ENCODE peak calls at places on chromosomes 2 and 18, in four cellular contexts. One of them, this sample, is unnamed.

GRCh38 chr2:200742426-200742825 is 69.3 kb upstream of the BZW1 start:
- DNase-seq in hypothalamus: no peak
- DNase-seq in cerebellum: peak; percentile 68
- DNase-seq in stimulated activated CD4-positive, alpha-beta T cell treated with anti-CD3 and anti-CD28 coated beads, Interleukin-4, amount 100 ng/mL, for 4 hours: no peak
- DNase-seq in this sample: peak; percentile 87

GRCh38 chr2:134142903-134143302 is 111.0 kb upstream of the MGAT5 start:
- DNase-seq in stimulated activated CD4-positive, alpha-beta T cell treated with anti-CD3 and anti-CD28 coated beads, Interleukin-4, amount 100 ng/mL, for 4 hours: no peak
- DNase-seq in hypothalamus: no peak
- DNase-seq in cerebellum: no peak
- DNase-seq in this sample: no peak

GRCh38 chr2:151354807-151355206 is 2.6 kb upstream of the TNFAIP6 start:
- DNase-seq in hypothalamus: no peak
- DNase-seq in stimulated activated CD4-positive, alpha-beta T cell treated with anti-CD3 and anti-CD28 coated beads, Interleukin-4, amount 100 ng/mL, for 4 hours: no peak
- DNase-seq in cerebellum: no peak
- DNase-seq in this sample: no peak

GRCh38 chr2:144324446-144325045 is 195.4 kb downstream of the ZEB2 start:
- DNase-seq in stimulated activated CD4-positive, alpha-beta T cell treated with anti-CD3 and anti-CD28 coated beads, Interleukin-4, amount 100 ng/mL, for 4 hours: peak; percentile 10
- DNase-seq in hypothalamus: no peak
- DNase-seq in cerebellum: no peak
- DNase-seq in this sample: no peak

GRCh38 chr2:64804651-64805050 is 150.9 kb upstream of the SERTAD2 start:
- DNase-seq in hypothalamus: no peak
- DNase-seq in stimulated activated CD4-positive, alpha-beta T cell treated with anti-CD3 and anti-CD28 coated beads, Interleukin-4, amount 100 ng/mL, for 4 hours: no peak
- DNase-seq in cerebellum: no peak
- DNase-seq in this sample: peak; percentile 30

GRCh38 chr2:193847991-193848390 is 1653.3 kb upstream of the TMEFF2 start:
- DNase-seq in stimulated activated CD4-positive, alpha-beta T cell treated with anti-CD3 and anti-CD28 coated beads, Interleukin-4, amount 100 ng/mL, for 4 hours: no peak
- DNase-seq in cerebellum: no peak
- DNase-seq in hypothalamus: no peak
- DNase-seq in this sample: no peak

GRCh38 chr2:188845692-188846091 is 128.5 kb upstream of the COL3A1 start:
- DNase-seq in cerebellum: no peak
- DNase-seq in hypothalamus: no peak
- DNase-seq in stimulated activated CD4-positive, alpha-beta T cell treated with anti-CD3 and anti-CD28 coated beads, Interleukin-4, amount 100 ng/mL, for 4 hours: no peak
- DNase-seq in this sample: no peak

GRCh38 chr2:66446178-66446860 is 11.4 kb downstream of the MEIS1 start:
- DNase-seq in stimulated activated CD4-positive, alpha-beta T cell treated with anti-CD3 and anti-CD28 coated beads, Interleukin-4, amount 100 ng/mL, for 4 hours: no peak
- DNase-seq in cerebellum: no peak
- DNase-seq in hypothalamus: no peak
- DNase-seq in this sample: no peak

GRCh38 chr2:38394903-38395341 is 17.8 kb upstream of the ATL2 start:
- DNase-seq in stimulated activated CD4-positive, alpha-beta T cell treated with anti-CD3 and anti-CD28 coated beads, Interleukin-4, amount 100 ng/mL, for 4 hours: no peak
- DNase-seq in hypothalamus: no peak
- DNase-seq in cerebellum: no peak
- DNase-seq in this sample: no peak

GRCh38 chr2:113162173-113162572 is 11.6 kb upstream of the PSD4 start:
- DNase-seq in hypothalamus: no peak
- DNase-seq in stimulated activated CD4-positive, alpha-beta T cell treated with anti-CD3 and anti-CD28 coated beads, Interleukin-4, amount 100 ng/mL, for 4 hours: no peak
- DNase-seq in cerebellum: no peak
- DNase-seq in this sample: no peak

GRCh38 chr2:239716536-239717318 is 308.4 kb downstream of the NDUFA10 start:
- DNase-seq in cerebellum: no peak
- DNase-seq in stimulated activated CD4-positive, alpha-beta T cell treated with anti-CD3 and anti-CD28 coated beads, Interleukin-4, amount 100 ng/mL, for 4 hours: no peak
- DNase-seq in hypothalamus: peak; percentile 70
- DNase-seq in this sample: peak; percentile 83

GRCh38 chr18:58315739-58316215 is 271.8 kb downstream of the NEDD4L start:
- DNase-seq in stimulated activated CD4-positive, alpha-beta T cell treated with anti-CD3 and anti-CD28 coated beads, Interleukin-4, amount 100 ng/mL, for 4 hours: no peak
- DNase-seq in hypothalamus: no peak
- DNase-seq in cerebellum: no peak
- DNase-seq in this sample: no peak

GRCh38 chr2:121613152-121613551 is 36.1 kb downstream of the CLASP1 start:
- DNase-seq in hypothalamus: no peak
- DNase-seq in stimulated activated CD4-positive, alpha-beta T cell treated with anti-CD3 and anti-CD28 coated beads, Interleukin-4, amount 100 ng/mL, for 4 hours: no peak
- DNase-seq in cerebellum: no peak
- DNase-seq in this sample: no peak

GRCh38 chr2:178268435-178268834 is 74.1 kb downstream of the OSBPL6 start:
- DNase-seq in cerebellum: no peak
- DNase-seq in stimulated activated CD4-positive, alpha-beta T cell treated with anti-CD3 and anti-CD28 coated beads, Interleukin-4, amount 100 ng/mL, for 4 hours: no peak
- DNase-seq in hypothalamus: no peak
- DNase-seq in this sample: no peak

GRCh38 chr2:23077599-23077998 is 307.4 kb upstream of the KLHL29 start:
- DNase-seq in cerebellum: no peak
- DNase-seq in hypothalamus: no peak
- DNase-seq in stimulated activated CD4-positive, alpha-beta T cell treated with anti-CD3 and anti-CD28 coated beads, Interleukin-4, amount 100 ng/mL, for 4 hours: no peak
- DNase-seq in this sample: no peak

GRCh38 chr18:35215026-35215425 is 25.8 kb upstream of the ZNF397 start:
- DNase-seq in cerebellum: no peak
- DNase-seq in stimulated activated CD4-positive, alpha-beta T cell treated with anti-CD3 and anti-CD28 coated beads, Interleukin-4, amount 100 ng/mL, for 4 hours: no peak
- DNase-seq in hypothalamus: no peak
- DNase-seq in this sample: no peak

GRCh38 chr2:120321721-120322284 is 24.1 kb upstream of the INHBB start:
- DNase-seq in stimulated activated CD4-positive, alpha-beta T cell treated with anti-CD3 and anti-CD28 coated beads, Interleukin-4, amount 100 ng/mL, for 4 hours: no peak
- DNase-seq in cerebellum: no peak
- DNase-seq in hypothalamus: no peak
- DNase-seq in this sample: peak; percentile 83

GRCh38 chr2:176321916-176322315 is 52.7 kb downstream of the MTX2 start:
- DNase-seq in cerebellum: no peak
- DNase-seq in stimulated activated CD4-positive, alpha-beta T cell treated with anti-CD3 and anti-CD28 coated beads, Interleukin-4, amount 100 ng/mL, for 4 hours: no peak
- DNase-seq in hypothalamus: no peak
- DNase-seq in this sample: no peak

GRCh38 chr2:63699549-63699839 is 110.7 kb downstream of the MDH1 start:
- DNase-seq in hypothalamus: no peak
- DNase-seq in cerebellum: no peak
- DNase-seq in stimulated activated CD4-positive, alpha-beta T cell treated with anti-CD3 and anti-CD28 coated beads, Interleukin-4, amount 100 ng/mL, for 4 hours: no peak
- DNase-seq in this sample: peak; percentile 83

GRCh38 chr2:20447437-20448245 is 767 bp downstream of the RHOB start:
- DNase-seq in hypothalamus: peak; percentile 60
- DNase-seq in stimulated activated CD4-positive, alpha-beta T cell treated with anti-CD3 and anti-CD28 coated beads, Interleukin-4, amount 100 ng/mL, for 4 hours: no peak
- DNase-seq in cerebellum: peak; percentile 76
- DNase-seq in this sample: peak; percentile 82

GRCh38 chr2:44851518-44851917 is 90.0 kb upstream of the SIX3 start:
- DNase-seq in stimulated activated CD4-positive, alpha-beta T cell treated with anti-CD3 and anti-CD28 coated beads, Interleukin-4, amount 100 ng/mL, for 4 hours: no peak
- DNase-seq in hypothalamus: no peak
- DNase-seq in cerebellum: no peak
- DNase-seq in this sample: no peak

GRCh38 chr2:122736279-122736678 is 980.8 kb downstream of the TSN start:
- DNase-seq in hypothalamus: no peak
- DNase-seq in stimulated activated CD4-positive, alpha-beta T cell treated with anti-CD3 and anti-CD28 coated beads, Interleukin-4, amount 100 ng/mL, for 4 hours: no peak
- DNase-seq in cerebellum: no peak
- DNase-seq in this sample: no peak

GRCh38 chr2:148726228-148726627 is 81.7 kb downstream of the EPC2 start:
- DNase-seq in stimulated activated CD4-positive, alpha-beta T cell treated with anti-CD3 and anti-CD28 coated beads, Interleukin-4, amount 100 ng/mL, for 4 hours: no peak
- DNase-seq in hypothalamus: no peak
- DNase-seq in cerebellum: no peak
- DNase-seq in this sample: no peak

GRCh38 chr2:236083934-236084333 is 84.3 kb downstream of the GBX2 start:
- DNase-seq in stimulated activated CD4-positive, alpha-beta T cell treated with anti-CD3 and anti-CD28 coated beads, Interleukin-4, amount 100 ng/mL, for 4 hours: no peak
- DNase-seq in cerebellum: no peak
- DNase-seq in hypothalamus: no peak
- DNase-seq in this sample: no peak

GRCh38 chr18:80145191-80145799 is 36.2 kb downstream of the ADNP2 start:
- DNase-seq in hypothalamus: no peak
- DNase-seq in stimulated activated CD4-positive, alpha-beta T cell treated with anti-CD3 and anti-CD28 coated beads, Interleukin-4, amount 100 ng/mL, for 4 hours: no peak
- DNase-seq in cerebellum: no peak
- DNase-seq in this sample: no peak

GRCh38 chr18:12883003-12883683 is 894 bp downstream of the PTPN2 start:
- DNase-seq in hypothalamus: no peak
- DNase-seq in stimulated activated CD4-positive, alpha-beta T cell treated with anti-CD3 and anti-CD28 coated beads, Interleukin-4, amount 100 ng/mL, for 4 hours: no peak
- DNase-seq in cerebellum: peak; percentile 75
- DNase-seq in this sample: peak; percentile 92

GRCh38 chr2:212708346-212708745 is 169.7 kb upstream of the ERBB4 start:
- DNase-seq in stimulated activated CD4-positive, alpha-beta T cell treated with anti-CD3 and anti-CD28 coated beads, Interleukin-4, amount 100 ng/mL, for 4 hours: no peak
- DNase-seq in cerebellum: no peak
- DNase-seq in hypothalamus: no peak
- DNase-seq in this sample: no peak

GRCh38 chr2:241794250-241794823 is 14.7 kb upstream of the NEU4 start:
- DNase-seq in cerebellum: no peak
- DNase-seq in hypothalamus: no peak
- DNase-seq in stimulated activated CD4-positive, alpha-beta T cell treated with anti-CD3 and anti-CD28 coated beads, Interleukin-4, amount 100 ng/mL, for 4 hours: no peak
- DNase-seq in this sample: no peak